ENCODE peak calls at places on chromosomes 4 and X, in five cellular contexts. H, Q, E, L and X are unnamed samples. For H3K9me3, the result is how much of the 10 kb centered on the place peaks cover.

GRCh38 chr4:154559141-154559841 is 3.5 kb upstream of the FGB start:
- DNase-seq in H (no peak), Q (peak), E (no peak), L (no peak), X (no peak)

GRCh38 chr4:23269583-23269982 is 576.8 kb downstream of the GBA3 start:
- DNase-seq in H (no peak), Q (no peak), E (no peak), L (no peak), X (no peak)

GRCh38 chrX:129959493-129959832 is 23.0 kb upstream of the BCORL1 start:
- DNase-seq in H (no peak), Q (peak), E (no peak), L (no peak), X (no peak)

GRCh38 chr4:26131711-26132110 is 189.1 kb upstream of the RBPJ start:
- DNase-seq in H (no peak), Q (no peak), E (no peak), L (no peak), X (no peak)

GRCh38 chr4:53130896-53131561 is 234.8 kb downstream of the SCFD2 start:
- DNase-seq in H (no peak), Q (no peak), E (no peak), L (no peak), X (no peak)

GRCh38 chrX:1824855-1825254 is 210.0 kb downstream of the ASMT start:
- DNase-seq in H (no peak), Q (no peak), E (no peak), L (no peak), X (no peak)

GRCh38 chrX:15151267-15152196 is 118.4 kb downstream of the ASB9 start:
- DNase-seq in H (no peak), Q (no peak), E (no peak), L (no peak), X (no peak)

GRCh38 chr4:5701971-5702370 is 6.4 kb downstream of the EVC2 start:
- DNase-seq in H (no peak), Q (no peak), E (no peak), L (no peak), X (no peak)

GRCh38 chr4:87908341-87908740 is 67.2 kb upstream of the SPP1 start:
- DNase-seq in H (no peak), Q (no peak), E (no peak), L (no peak), X (no peak)

GRCh38 chrX:101415180-101416130 is 7.4 kb downstream of the HNRNPH2 start:
- DNase-seq in H (no peak), Q (peak), E (peak), L (no peak), X (peak)

GRCh38 chrX:7927259-7928167 is at the start of gene PNPLA4:
- DNase-seq in H (peak), Q (peak), E (peak), L (peak), X (peak)
- TF ChIP-seq POLR2A in H (no peak), Q (peak), E (peak), L (no peak), X (no peak)

GRCh38 chrX:69366183-69366582 is 137.9 kb upstream of the NALF2 start:
- DNase-seq in H (no peak), Q (no peak), E (no peak), L (no peak), X (no peak)

GRCh38 chrX:69362354-69362753 is 141.8 kb upstream of the NALF2 start:
- DNase-seq in H (no peak), Q (no peak), E (no peak), L (no peak), X (no peak)

GRCh38 chrX:69362889-69363288 is 141.2 kb upstream of the NALF2 start:
- DNase-seq in H (no peak), Q (no peak), E (no peak), L (no peak), X (no peak)

GRCh38 chrX:69365349-69365748 is 138.8 kb upstream of the NALF2 start:
- DNase-seq in H (no peak), Q (no peak), E (no peak), L (no peak), X (no peak)

DNA sequence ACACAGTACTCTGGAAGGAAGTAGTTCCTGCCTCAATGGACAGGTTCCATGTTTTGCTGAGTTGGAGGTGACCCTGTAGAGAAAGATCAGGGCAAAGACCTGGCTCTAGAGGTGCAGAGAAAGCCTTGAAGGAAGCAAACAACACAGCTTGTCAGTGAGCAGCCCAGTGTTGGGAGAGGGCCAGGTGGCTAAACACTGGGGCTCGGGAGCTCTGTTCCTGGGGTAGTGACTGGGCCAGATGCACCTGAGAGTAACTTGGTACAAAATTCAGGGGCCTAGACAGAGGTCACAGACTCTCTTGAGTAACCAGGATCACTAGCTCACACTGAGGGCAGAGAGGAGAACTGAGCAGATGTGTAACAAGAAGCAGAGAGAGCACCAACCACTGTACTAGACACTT is 138.4 kb upstream of the NALF2 start:
- DNase-seq in H (no peak), Q (no peak), E (no peak), L (no peak), X (no peak)
- H3K9me3 ChIP-seq in H (under half), Q (under half), E (under half), L (under half), X (under half)

DNA sequence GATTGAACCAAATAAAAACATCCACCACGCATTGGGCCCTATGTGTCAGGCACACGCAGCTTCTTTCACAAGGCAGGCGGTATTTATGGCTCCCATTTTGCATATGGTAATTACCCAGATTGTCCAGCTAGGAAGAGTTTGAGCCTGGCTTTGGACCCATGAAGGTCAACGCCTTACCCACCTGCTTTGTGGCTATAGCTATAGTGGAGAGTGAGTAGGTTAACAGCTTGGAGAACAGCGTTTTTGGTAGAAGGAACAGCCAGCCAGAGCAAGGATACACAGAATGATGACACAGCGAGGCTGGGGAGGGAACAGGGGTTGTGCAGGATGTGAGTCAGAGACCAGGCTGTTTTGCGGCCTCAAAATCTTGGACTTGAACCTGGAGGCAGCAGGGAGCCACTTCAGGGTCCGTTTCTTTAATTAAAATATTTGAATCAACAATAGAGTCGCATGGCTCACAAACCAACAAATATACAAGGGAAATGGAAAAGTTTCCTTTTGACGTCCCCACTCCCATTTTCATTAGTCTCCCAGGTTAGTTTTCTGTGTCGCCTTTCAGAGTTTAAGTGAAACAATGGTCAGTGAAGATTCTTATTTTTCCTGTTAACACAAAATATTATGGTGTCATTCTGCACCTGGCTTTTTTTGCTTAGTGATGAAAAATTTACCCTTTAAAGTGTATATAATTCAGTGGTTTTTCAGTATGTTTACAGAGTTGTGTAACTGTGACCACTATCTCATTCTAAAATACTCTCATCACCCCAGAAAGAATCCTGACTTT is 118.2 kb upstream of the STX18 start:
- DNase-seq in H (no peak), Q (peak), E (no peak), L (no peak), X (no peak)
- TF ChIP-seq POLR2A in H (no peak), Q (no peak), E (no peak), L (no peak), X (no peak)

GRCh38 chr4:188918787-188919186 is 779.5 kb downstream of the TRIML1 start:
- DNase-seq in H (no peak), Q (no peak), E (no peak), L (no peak), X (no peak)

GRCh38 chr4:188911707-188912106 is 772.5 kb downstream of the TRIML1 start:
- DNase-seq in H (no peak), Q (no peak), E (no peak), L (no peak), X (no peak)

GRCh38 chr4:188911199-188911598 is 772.0 kb downstream of the TRIML1 start:
- DNase-seq in H (no peak), Q (no peak), E (no peak), L (no peak), X (no peak)

DNA sequence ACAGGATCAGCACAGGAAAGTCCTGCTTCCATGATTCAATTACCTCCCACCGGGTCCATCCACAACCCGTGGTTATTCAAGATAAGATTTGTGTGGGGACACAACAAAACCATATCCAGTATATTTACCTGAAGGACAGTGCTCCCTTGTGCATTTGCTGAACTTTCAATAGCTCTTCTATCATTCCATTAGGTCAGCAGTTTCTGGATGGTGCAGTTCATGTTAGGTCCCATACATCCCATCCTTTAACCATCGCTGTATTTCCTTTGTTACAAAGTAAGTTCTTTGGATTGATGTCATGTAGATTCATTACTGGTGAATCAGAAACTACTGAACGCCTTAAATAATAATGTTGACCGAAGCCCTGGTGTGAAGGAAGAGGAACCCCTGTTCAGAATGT is 775.9 kb downstream of the TRIML1 start:
- DNase-seq in H (no peak), Q (peak), E (no peak), L (no peak), X (no peak)
- H3K9me3 ChIP-seq in H (under half), Q (under half), E (under half), L (under half), X (under half)

GRCh38 chr4:60081839-60082238 is 1118.3 kb upstream of the ADGRL3 start:
- DNase-seq in H (no peak), Q (no peak), E (no peak), L (no peak), X (no peak)

GRCh38 chr4:60078984-60079383 is 1121.1 kb upstream of the ADGRL3 start:
- DNase-seq in H (no peak), Q (no peak), E (no peak), L (no peak), X (no peak)
- TF ChIP-seq POLR2A in H (no peak), Q (no peak), E (no peak), L (no peak), X (no peak)